ENCODE peak calls at places on chromosomes 11 and 22, in nine cellular contexts. G is stomach; Q is lower leg skin; B is epithelial cell of esophagus; M is A673; C is BJ; I is cardiac muscle cell; X is upper lobe of right lung; U is CD8-positive, alpha-beta T cell. E is an unnamed sample.

GRCh38 chr22:29782061-29782845 is 15.1 kb downstream of the UQCR10 start:
- DNase-seq in I (peak), C (no peak), Q (no peak), G (peak), B (peak), M (no peak), X (peak), U (no peak), E (no peak)

GRCh38 chr11:8987446-8987845 is 16.4 kb downstream of the NRIP3 start:
- DNase-seq in M (no peak), Q (no peak), U (no peak), X (no peak), C (no peak), G (no peak), B (no peak), I (no peak), E (no peak)

GRCh38 chr11:121443688-121444275 is 8.3 kb upstream of the SORL1 start:
- DNase-seq in I (no peak), B (no peak), Q (no peak), C (no peak), X (no peak), M (no peak), U (no peak), G (no peak), E (no peak)

GRCh38 chr11:112249871-112250590 is 10.6 kb downstream of the PLET1 start:
- DNase-seq in C (no peak), M (peak), G (no peak), I (peak), X (no peak), U (no peak), B (peak), Q (no peak), E (no peak)

GRCh38 chr11:68002575-68002942 is 1.3 kb downstream of the UNC93B1 start:
- DNase-seq in X (no peak), B (no peak), M (no peak), I (no peak), C (no peak), Q (no peak), G (no peak), U (no peak), E (peak)

GRCh38 chr11:126564588-126564987 is 209.1 kb downstream of the ST3GAL4 start:
- DNase-seq in C (no peak), M (no peak), U (no peak), I (no peak), Q (no peak), X (no peak), B (no peak), G (no peak), E (no peak)

GRCh38 chr11:67304511-67305113 is 1.3 kb downstream of the SSH3 start:
- DNase-seq in U (no peak), G (no peak), B (no peak), C (no peak), X (peak), M (no peak), Q (peak), I (no peak), E (peak)

GRCh38 chr11:68311155-68312116 is 955 bp upstream of the LRP5 start:
- DNase-seq in Q (no peak), M (no peak), I (no peak), G (no peak), U (no peak), C (no peak), X (peak), B (no peak), E (no peak)

GRCh38 chr11:44032304-44033085 is 15.3 kb upstream of the ACCSL start:
- DNase-seq in Q (no peak), U (no peak), G (no peak), C (no peak), I (peak), B (peak), X (peak), M (no peak), E (peak)

GRCh38 chr11:67608486-67608885 is 1.8 kb downstream of the NDUFV1 start:
- DNase-seq in C (no peak), I (no peak), Q (no peak), X (no peak), B (no peak), G (no peak), U (no peak), M (no peak), E (no peak)

GRCh38 chr22:46576556-46577351 is 39.3 kb upstream of the CELSR1 start:
- DNase-seq in I (peak), B (peak), Q (no peak), U (peak), X (peak), G (peak), C (no peak), M (peak), E (no peak)

GRCh38 chr11:3861698-3862097 is 6.2 kb downstream of the STIM1 start:
- DNase-seq in I (peak), Q (no peak), B (no peak), U (no peak), M (no peak), X (no peak), C (no peak), G (no peak), E (no peak)

GRCh38 chr11:12029738-12030363 is 21.4 kb upstream of the DKK3 start:
- DNase-seq in G (no peak), Q (no peak), U (no peak), X (no peak), M (no peak), I (no peak), C (no peak), B (no peak), E (no peak)

GRCh38 chr11:1087961-1088926 is 13.6 kb downstream of the MUC2 start:
- DNase-seq in C (no peak), X (peak), M (no peak), Q (no peak), U (no peak), I (no peak), G (no peak), B (no peak), E (no peak)

GRCh38 chr11:78795862-78796261 is 221.2 kb upstream of the NARS2 start:
- DNase-seq in X (no peak), C (no peak), Q (no peak), M (no peak), G (no peak), I (no peak), B (no peak), U (no peak), E (no peak)

GRCh38 chr11:132504501-132505041 is 1027.7 kb downstream of the OPCML start:
- DNase-seq in Q (no peak), U (no peak), B (no peak), I (no peak), X (no peak), M (no peak), C (no peak), G (no peak), E (no peak)

GRCh38 chr11:2526808-2527381 is 82.1 kb downstream of the KCNQ1 start:
- DNase-seq in X (peak), M (no peak), B (no peak), C (no peak), G (peak), Q (peak), U (no peak), I (no peak), E (peak)

GRCh38 chr11:111871693-111872161 is 346 bp upstream of the ALG9 start:
- DNase-seq in Q (no peak), M (no peak), G (no peak), U (no peak), B (no peak), C (no peak), X (no peak), I (no peak), E (no peak)

GRCh38 chr11:20113147-20113435 is 47.2 kb downstream of the DBX1 start:
- DNase-seq in I (no peak), B (peak), M (no peak), X (no peak), Q (no peak), C (no peak), G (no peak), U (no peak), E (no peak)

GRCh38 chr11:73323464-73323863 is 15.4 kb downstream of the ARHGEF17 start:
- DNase-seq in U (no peak), I (peak), Q (peak), G (peak), C (no peak), X (peak), B (no peak), M (no peak), E (peak)

GRCh38 chr11:132056689-132057088 is 686.3 kb downstream of the NTM start:
- DNase-seq in C (no peak), Q (no peak), M (peak), I (peak), X (no peak), U (no peak), G (no peak), B (no peak), E (no peak)

GRCh38 chr11:133692371-133692770 is 152.9 kb downstream of the SPATA19 start:
- DNase-seq in I (no peak), M (no peak), G (no peak), U (no peak), C (no peak), X (no peak), Q (no peak), B (no peak), E (no peak)

GRCh38 chr11:131185915-131186314 is 184.5 kb upstream of the NTM start:
- DNase-seq in G (no peak), U (no peak), M (no peak), C (no peak), I (no peak), Q (no peak), B (no peak), X (no peak), E (no peak)

GRCh38 chr22:42780070-42780540 is 59.4 kb upstream of the A4GALT start:
- DNase-seq in M (peak), X (no peak), U (peak), G (peak), C (peak), B (peak), Q (no peak), I (peak), E (peak)

GRCh38 chr11:41978951-41979350 is 519.5 kb upstream of the LRRC4C start:
- DNase-seq in I (no peak), C (no peak), X (no peak), G (no peak), U (no peak), B (peak), M (no peak), Q (no peak), E (no peak)

GRCh38 chr22:27125539-27125938 is 468.2 kb downstream of the MIAT start:
- DNase-seq in M (no peak), I (no peak), G (no peak), B (peak), X (no peak), U (no peak), C (no peak), Q (no peak), E (no peak)

GRCh38 chr11:67379061-67380058 is 6.0 kb upstream of the CLCF1 start:
- DNase-seq in C (no peak), I (no peak), B (peak), G (no peak), U (no peak), M (no peak), X (no peak), Q (no peak), E (no peak)

GRCh38 chr11:110438017-110438416 is 8.3 kb downstream of the FDX1 start:
- DNase-seq in U (no peak), C (no peak), M (peak), Q (no peak), X (no peak), B (no peak), G (no peak), I (no peak), E (no peak)

GRCh38 chr22:26367402-26368245 is 61.4 kb upstream of the ASPHD2 start:
- DNase-seq in B (peak), I (peak), C (no peak), M (peak), Q (no peak), X (no peak), U (peak), G (peak), E (no peak)

GRCh38 chr11:103625624-103625965 is 410.8 kb upstream of the DDI1 start:
- DNase-seq in B (no peak), Q (no peak), M (no peak), C (no peak), U (no peak), G (no peak), X (no peak), I (no peak), E (no peak)

GRCh38 chr11:35305670-35306382 is 113.5 kb downstream of the SLC1A2 start:
- DNase-seq in I (peak), B (peak), G (peak), M (peak), C (no peak), X (no peak), Q (no peak), U (peak), E (no peak)
- TF ChIP-seq CTCF in I (peak), B (peak), G (peak), M (peak), C (peak), X (peak), Q (no peak), U (peak), E (peak)

GRCh38 chr22:17772249-17772962 is 1.9 kb downstream of the BID start:
- DNase-seq in B (peak), X (no peak), U (no peak), Q (peak), C (no peak), I (no peak), M (no peak), G (no peak), E (no peak)

GRCh38 chr22:17772963-17773605 is 1.2 kb downstream of the BID start:
- DNase-seq in B (peak), M (no peak), U (no peak), X (no peak), I (peak), G (no peak), Q (peak), C (no peak), E (no peak)

GRCh38 chr22:17769716-17770082 is 4.6 kb downstream of the BID start:
- DNase-seq in C (no peak), Q (no peak), G (no peak), X (no peak), U (no peak), I (no peak), B (no peak), M (no peak), E (no peak)

GRCh38 chr22:17769013-17769715 is 5.1 kb downstream of the BID start:
- DNase-seq in U (no peak), B (no peak), M (no peak), Q (peak), G (no peak), C (no peak), X (peak), I (no peak), E (no peak)

DNA sequence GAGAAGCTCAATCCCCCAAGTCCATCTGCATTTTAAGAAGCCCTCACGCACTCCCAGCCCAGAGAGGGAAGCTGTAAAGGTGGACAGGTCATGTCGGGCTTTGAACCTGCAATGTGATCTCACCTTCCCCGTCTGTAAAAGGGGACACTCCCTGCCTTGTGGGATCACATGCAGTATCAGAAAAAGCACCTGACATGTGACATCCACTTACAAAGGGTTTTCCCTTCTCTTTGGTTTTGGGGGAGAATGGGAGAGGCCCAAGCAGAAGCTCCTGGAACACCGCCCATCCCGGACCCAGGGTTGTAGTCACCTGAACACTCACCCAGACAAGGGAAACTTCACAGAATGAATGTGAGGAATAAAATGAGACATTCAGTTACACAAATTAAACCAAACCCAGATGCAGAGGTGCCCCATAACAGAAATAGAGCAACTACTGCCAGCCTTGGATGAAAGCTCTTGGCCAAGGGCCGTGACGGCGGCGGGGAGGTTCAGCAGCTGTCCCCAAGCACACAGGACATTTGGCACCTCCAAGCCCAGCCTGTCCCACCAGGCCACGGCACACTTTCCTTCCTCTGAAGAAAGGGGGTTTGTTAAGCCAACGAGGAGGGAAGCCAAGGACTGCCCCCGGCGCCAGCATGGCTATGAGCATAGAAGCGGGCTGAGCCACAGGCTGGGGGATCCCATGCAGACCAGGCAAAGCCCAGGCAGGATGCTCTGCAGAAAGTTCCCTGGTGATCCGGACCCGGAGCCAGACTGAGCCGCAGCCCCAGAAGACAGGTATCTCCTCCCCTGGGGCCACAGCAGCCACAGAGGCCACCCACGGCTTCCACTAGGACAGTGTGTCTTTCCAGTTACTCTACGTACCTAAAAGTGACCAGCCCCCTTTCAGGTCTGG is 3.8 kb downstream of the BID start:
- DNase-seq in B (no peak), U (no peak), G (no peak), Q (no peak), M (no peak), X (no peak), C (no peak), I (no peak), E (no peak)
- H3K4me3 ChIP-seq in B (no peak), U (no peak), G (no peak), Q (no peak), M (no peak), X (no peak), C (no peak), I (no peak), E (no peak)

GRCh38 chr11:69950120-69950519 is 128.0 kb upstream of the ANO1 start:
- DNase-seq in Q (no peak), X (no peak), G (no peak), U (no peak), M (peak), C (no peak), B (peak), I (no peak), E (no peak)
- TF ChIP-seq CTCF in Q (no peak), X (peak), G (peak), U (peak), M (peak), C (peak), B (peak), I (peak), E (peak)

DNA sequence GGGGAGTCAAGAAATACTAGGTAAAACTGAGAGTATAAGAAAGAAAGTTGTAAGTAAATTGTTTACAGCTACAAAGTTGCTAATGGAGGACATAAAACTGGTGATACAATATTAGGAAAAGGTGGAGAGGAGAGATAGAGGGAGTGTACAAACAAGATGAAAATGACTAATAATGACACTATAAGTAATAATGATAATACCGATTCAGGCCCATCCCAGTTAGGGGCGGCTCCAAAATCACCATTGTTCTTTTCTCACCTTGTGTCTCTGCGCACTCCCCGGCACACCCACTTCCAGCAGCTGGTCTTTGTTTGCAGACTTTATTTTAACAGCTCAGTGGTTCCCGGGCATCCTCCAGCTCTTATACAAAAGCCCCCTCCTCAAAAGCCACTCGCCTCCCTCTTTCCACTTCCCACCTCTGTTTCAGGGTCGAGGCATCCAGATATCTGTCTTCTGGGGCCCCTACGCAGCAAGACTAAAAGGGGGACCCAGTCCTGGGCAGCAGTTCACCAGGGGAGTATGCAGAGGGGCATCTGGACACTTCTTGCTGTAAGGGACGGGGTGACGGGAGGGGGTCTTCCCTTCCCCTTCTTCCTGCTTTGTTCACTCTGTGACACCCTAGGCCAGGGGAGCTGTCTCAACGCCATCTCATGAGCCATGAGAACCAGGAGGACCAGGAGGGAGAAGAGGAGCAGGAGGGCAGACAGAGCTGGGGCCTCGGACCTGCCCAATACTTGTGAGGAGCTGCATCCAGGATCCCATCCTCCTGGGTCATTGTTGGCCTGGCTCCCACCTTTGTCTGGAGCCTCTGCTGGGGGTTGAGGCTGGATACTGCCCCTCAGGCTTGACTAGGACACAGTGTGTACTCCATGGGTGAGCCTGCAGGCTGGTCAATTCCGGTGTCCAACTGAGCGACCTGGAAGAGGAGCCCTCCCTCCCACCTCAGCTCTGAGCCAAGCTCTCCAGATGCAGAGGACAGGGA is 2.7 kb downstream of the APOL2 start:
- DNase-seq in I (no peak), M (no peak), G (no peak), C (no peak), X (no peak), Q (peak), B (peak), U (no peak), E (no peak)
- H3K4me3 ChIP-seq in I (no peak), M (no peak), G (peak), C (no peak), X (peak), Q (no peak), B (no peak), U (no peak), E (no peak)

DNA sequence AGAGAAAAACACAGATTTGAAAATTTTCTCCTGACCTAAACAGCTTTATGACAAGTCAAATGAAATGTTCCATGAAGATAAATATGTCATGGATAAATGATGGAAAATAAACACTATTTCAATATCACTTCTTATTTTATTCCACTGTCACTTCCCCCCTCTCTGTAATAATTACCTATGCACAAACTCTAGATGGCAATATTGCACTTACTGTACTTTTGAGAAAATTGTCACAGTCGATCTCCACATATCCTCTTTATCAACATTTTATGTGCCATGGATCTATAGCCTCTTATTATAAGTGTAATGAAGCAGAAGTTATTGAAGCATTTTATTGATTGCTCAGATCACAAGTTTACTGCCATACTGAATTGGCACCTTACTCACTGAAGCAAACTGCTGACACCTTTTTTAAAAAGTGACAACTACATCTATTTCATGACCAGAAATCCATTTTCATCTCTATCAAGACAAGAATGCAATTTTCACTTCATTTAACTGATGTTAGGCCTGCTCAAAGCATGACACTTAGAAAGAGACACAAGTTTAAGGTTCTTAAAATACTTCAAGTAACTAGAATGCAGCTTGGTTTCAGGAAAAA is 133.4 kb downstream of the DCDC1 start:
- DNase-seq in M (peak), X (no peak), G (no peak), U (no peak), Q (no peak), C (no peak), I (peak), B (peak), E (no peak)
- TF ChIP-seq CTCF in M (peak), X (peak), G (no peak), U (peak), Q (no peak), C (no peak), I (peak), B (peak), E (no peak)

DNA sequence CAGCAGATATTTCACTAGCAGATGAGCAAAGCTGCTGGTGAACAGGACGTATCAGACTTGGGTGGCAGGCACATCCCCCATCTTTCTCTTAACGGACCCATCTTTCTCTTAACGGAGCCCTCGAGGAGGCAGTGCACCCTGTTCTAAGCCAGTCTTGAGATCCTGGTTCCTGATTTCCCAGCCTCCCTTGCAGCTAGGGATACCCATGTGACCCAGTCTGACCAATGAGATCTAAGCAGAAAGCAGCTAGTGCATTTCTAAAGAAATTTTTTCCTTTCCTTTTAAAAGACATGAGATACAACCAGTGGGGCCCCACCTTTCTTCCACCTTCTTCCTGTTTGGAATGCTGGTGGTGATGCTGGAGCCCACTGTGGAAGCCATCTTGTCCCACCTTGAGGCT is 13.6 kb upstream of the ELFN2 start:
- DNase-seq in Q (no peak), U (no peak), I (no peak), M (no peak), G (no peak), B (no peak), C (no peak), X (no peak), E (no peak)
- H3K4me3 ChIP-seq in Q (no peak), U (no peak), I (no peak), M (no peak), G (no peak), B (no peak), C (no peak), X (no peak), E (no peak)

GRCh38 chr11:57639321-57640067 is 10.2 kb downstream of the YPEL4 start:
- DNase-seq in M (peak), X (no peak), B (no peak), I (peak), C (no peak), U (no peak), Q (no peak), G (no peak), E (no peak)
- TF ChIP-seq CTCF in M (peak), X (peak), B (peak), I (no peak), C (no peak), U (no peak), Q (no peak), G (no peak), E (no peak)

E was measured in tibial artery.